ENCODE peak calls at places on chromosomes 12 and 14, in six cellular contexts. F, K, C, D, U and T are unnamed samples. For H3K4me1, the result is how much of the 10 kb centered on the place peaks cover.

GRCh38 chr14:69056389-69056788 is 77.3 kb upstream of the ACTN1 start:
- DNase-seq in U (no peak), F (no peak), K (no peak), D (no peak), C (peak), T (no peak)

GRCh38 chr12:52614381-52615207 is 3.8 kb downstream of the KRT73 start:
- DNase-seq in C (no peak), F (no peak), U (no peak), D (no peak), K (no peak), T (no peak)

GRCh38 chr12:112839386-112839972 is 47.9 kb downstream of the RPH3A start:
- DNase-seq in C (no peak), D (no peak), U (no peak), K (no peak), F (no peak), T (no peak)

GRCh38 chr12:40999212-40999611 is 188.9 kb upstream of the PDZRN4 start:
- DNase-seq in U (no peak), K (no peak), F (no peak), C (peak), D (no peak), T (no peak)

GRCh38 chr14:75049731-75050201 is 1.5 kb downstream of the MLH3 start:
- DNase-seq in U (no peak), F (no peak), D (no peak), C (no peak), K (no peak), T (no peak)

GRCh38 chr14:89264196-89264800 is 152.7 kb downstream of the FOXN3 start:
- DNase-seq in U (no peak), F (no peak), C (no peak), D (no peak), K (no peak), T (no peak)

GRCh38 chr12:124453419-124454351 is 113.7 kb downstream of the NCOR2 start:
- DNase-seq in C (peak), U (peak), D (peak), K (peak), F (peak), T (peak)

GRCh38 chr12:112333030-112333429 is 49.2 kb downstream of the HECTD4 start:
- DNase-seq in C (no peak), U (no peak), D (no peak), K (no peak), F (no peak), T (no peak)

GRCh38 chr14:91867316-91867988 is at the start of gene TC2N:
- DNase-seq in F (no peak), U (no peak), C (no peak), K (no peak), D (no peak), T (no peak)

GRCh38 chr12:78887008-78887407 is 22.4 kb downstream of the SYT1 start:
- DNase-seq in C (peak), K (no peak), F (no peak), U (no peak), D (no peak), T (no peak)

GRCh38 chr12:68237068-68237467 is 11.5 kb upstream of the IL26 start:
- DNase-seq in U (no peak), F (no peak), C (no peak), D (no peak), K (no peak), T (no peak)

GRCh38 chr14:104977681-104978647 is at the start of gene AHNAK2:
- DNase-seq in F (peak), U (peak), D (peak), C (peak), K (peak), T (peak)

GRCh38 chr12:107200394-107200793 is 107.0 kb upstream of the CRY1 start:
- DNase-seq in K (no peak), D (no peak), F (no peak), U (no peak), C (no peak), T (no peak)

GRCh38 chr14:99688210-99688581 is 4.1 kb downstream of the CYP46A1 start:
- DNase-seq in F (no peak), K (no peak), C (no peak), U (no peak), D (no peak), T (no peak)

GRCh38 chr14:46717211-46717610 is 65.6 kb upstream of the RPL10L start:
- DNase-seq in D (no peak), K (no peak), C (no peak), F (no peak), U (no peak), T (no peak)

GRCh38 chr14:105387530-105387922 is 10.8 kb upstream of the TEX22 start:
- DNase-seq in U (peak), D (peak), F (no peak), K (no peak), C (no peak), T (no peak)

GRCh38 chr12:2052861-2053674 is at the start of gene CACNA1C:
- DNase-seq in K (no peak), D (no peak), U (peak), F (no peak), C (peak), T (peak)

GRCh38 chr12:102917026-102917787 is at the start of gene PAH:
- DNase-seq in U (no peak), K (no peak), C (peak), D (peak), F (peak), T (peak)

GRCh38 chr14:87457727-87458126 is 535.3 kb downstream of the GALC start:
- DNase-seq in K (no peak), U (no peak), D (no peak), F (no peak), C (no peak), T (no peak)

GRCh38 chr12:76964784-76965571 is 86.2 kb upstream of the CSRP2 start:
- DNase-seq in C (no peak), U (no peak), D (no peak), K (no peak), F (no peak), T (no peak)

GRCh38 chr12:45260481-45260824 is 44.6 kb downstream of the ANO6 start:
- DNase-seq in U (no peak), F (no peak), K (no peak), C (no peak), D (no peak), T (no peak)

GRCh38 chr12:45260854-45261253 is 45.0 kb downstream of the ANO6 start:
- DNase-seq in C (no peak), K (no peak), U (no peak), F (no peak), D (no peak), T (no peak)

GRCh38 chr12:45263587-45263986 is 47.7 kb downstream of the ANO6 start:
- DNase-seq in U (no peak), K (no peak), C (no peak), F (no peak), D (no peak), T (no peak)

GRCh38 chr12:45257185-45257585 is 41.3 kb downstream of the ANO6 start:
- DNase-seq in D (no peak), C (no peak), F (no peak), U (no peak), K (no peak), T (no peak)

GRCh38 chr12:45259732-45260480 is 44.0 kb downstream of the ANO6 start:
- DNase-seq in U (no peak), C (peak), D (no peak), F (no peak), K (no peak), T (no peak)
- H3K4me1 ChIP-seq in U (half or more), C (half or more), D (under half), F (under half), K (half or more), T (under half)

DNA sequence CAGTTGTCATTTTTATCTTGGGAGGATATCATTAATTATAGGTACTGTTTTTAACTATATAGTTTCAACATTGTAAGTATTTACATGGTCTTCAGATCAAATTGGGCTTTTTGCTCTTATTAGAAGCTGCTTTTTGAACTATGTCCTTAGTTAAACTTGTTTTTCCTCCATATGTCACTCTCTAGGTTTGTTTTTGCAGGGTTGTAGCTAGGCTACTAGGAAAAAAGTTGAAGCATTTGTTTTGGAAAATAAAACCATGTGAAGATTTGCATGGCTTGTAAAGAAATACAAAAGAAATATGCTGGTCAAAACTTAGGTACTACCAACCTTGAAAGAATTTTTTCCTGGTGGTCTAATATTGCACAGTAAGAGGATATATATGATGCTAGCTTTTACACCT is 3.4 kb downstream of the ARID2 start:
- DNase-seq in C (no peak), K (no peak), U (no peak), D (no peak), F (no peak), T (no peak)
- H3K4me3 ChIP-seq in C (peak), K (peak), U (peak), D (no peak), F (peak), T (no peak)

GRCh38 chr14:54503476-54503875 is 6.2 kb upstream of the CGRRF1 start:
- DNase-seq in C (peak), U (no peak), D (no peak), K (no peak), F (no peak), T (no peak)
- TF ChIP-seq CTCF in C (peak), U (no peak), D (peak), K (peak), F (no peak), T (no peak)

GRCh38 chr12:47883663-47884195 is 21.1 kb downstream of the VDR start:
- DNase-seq in K (no peak), U (no peak), C (no peak), D (no peak), F (no peak), T (no peak)

GRCh38 chr12:47884501-47884900 is 20.3 kb downstream of the VDR start:
- DNase-seq in K (no peak), C (no peak), F (no peak), D (no peak), U (no peak), T (no peak)

GRCh38 chr12:47886471-47887240 is 18.1 kb downstream of the VDR start:
- DNase-seq in U (no peak), C (no peak), D (no peak), K (no peak), F (no peak), T (no peak)

GRCh38 chr12:47885012-47885501 is 19.7 kb downstream of the VDR start:
- DNase-seq in C (no peak), U (no peak), K (no peak), D (no peak), F (no peak), T (no peak)

GRCh38 chr12:47885566-47885965 is 19.2 kb downstream of the VDR start:
- DNase-seq in D (no peak), U (no peak), K (no peak), F (no peak), C (no peak), T (no peak)
- H3K4me1 ChIP-seq in D (under half), U (under half), K (under half), F (under half), C (under half), T (under half)